ENCODE peak calls at places on chromosomes 2 and 18, in five cellular contexts. J, Q, B, F and L are unnamed samples.

GRCh38 chr18:22268641-22269128 is 99.3 kb downstream of the GATA6 start:
- ATAC-seq in J (no peak), B (peak; percentile 85), Q (no peak), F (no peak), L (no peak)

GRCh38 chr2:191115801-191116200 is 35.0 kb downstream of the STAT4 start:
- ATAC-seq in J (peak; percentile 63), Q (no peak), F (no peak), B (no peak), L (no peak)

GRCh38 chr18:24138281-24138883 is 480 bp upstream of the CABYR start:
- ATAC-seq in J (peak; percentile 13), F (no peak), B (peak; percentile 51), Q (peak; percentile 25), L (peak; percentile 10)

GRCh38 chr2:151374426-151374825 is 17.0 kb downstream of the TNFAIP6 start:
- ATAC-seq in B (no peak), J (no peak), Q (peak; percentile 90), F (no peak), L (peak; percentile 86)

GRCh38 chr18:13051950-13052349 is 60.8 kb downstream of the CEP192 start:
- ATAC-seq in J (no peak), F (no peak), B (no peak), Q (no peak), L (no peak)

GRCh38 chr2:134288814-134289213 is 34.9 kb downstream of the MGAT5 start:
- ATAC-seq in Q (no peak), J (no peak), F (no peak), B (no peak), L (no peak)

GRCh38 chr2:23387221-23387550 is 2.2 kb downstream of the KLHL29 start:
- ATAC-seq in J (no peak), Q (no peak), F (peak; percentile 15), B (peak; percentile 5), L (peak; percentile 40)

GRCh38 chr2:113231064-113231463 is 47.7 kb downstream of the PAX8 start:
- ATAC-seq in B (no peak), F (no peak), Q (no peak), J (no peak), L (no peak)

GRCh38 chr2:209459359-209459758 is 35.5 kb downstream of the MAP2 start:
- ATAC-seq in F (no peak), J (no peak), Q (no peak), B (no peak), L (no peak)

GRCh38 chr2:173145454-173145853 is 69.8 kb downstream of the MAP3K20 start:
- ATAC-seq in B (no peak), Q (no peak), J (no peak), F (no peak), L (no peak)

GRCh38 chr2:66585616-66586015 is 150.7 kb downstream of the MEIS1 start:
- ATAC-seq in B (no peak), F (no peak), Q (no peak), J (no peak), L (no peak)

GRCh38 chr2:51697095-51697494 is 665.2 kb upstream of the NRXN1 start:
- ATAC-seq in J (no peak), B (peak; percentile 67), Q (no peak), F (no peak), L (no peak)

GRCh38 chr2:33859791-33860461 is 260.8 kb upstream of the FAM98A start:
- ATAC-seq in Q (no peak), F (no peak), B (no peak), J (no peak), L (no peak)

GRCh38 chr18:35624140-35624539 is 42.6 kb downstream of the GALNT1 start:
- ATAC-seq in J (peak; percentile 90), F (peak; percentile 42), B (no peak), Q (no peak), L (no peak)

GRCh38 chr18:12066910-12067511 is 26.6 kb upstream of the ANKRD62 start:
- ATAC-seq in B (no peak), J (no peak), F (no peak), Q (no peak), L (no peak)

GRCh38 chr18:11953113-11953512 is 28.2 kb upstream of the IMPA2 start:
- ATAC-seq in Q (no peak), J (no peak), B (no peak), F (no peak), L (no peak)

GRCh38 chr2:80475970-80476369 is 171.4 kb upstream of the LRRTM1 start:
- ATAC-seq in Q (no peak), J (no peak), F (no peak), B (no peak), L (no peak)

GRCh38 chr2:30782124-30782523 is 25.1 kb downstream of the CAPN13 start:
- ATAC-seq in J (no peak), Q (no peak), B (peak; percentile 80), F (peak; percentile 89), L (no peak)

GRCh38 chr2:144443837-144444236 is 76.1 kb downstream of the ZEB2 start:
- ATAC-seq in F (no peak), B (no peak), J (no peak), Q (peak; percentile 38), L (no peak)

GRCh38 chr18:446941-447560 is 53.5 kb downstream of the COLEC12 start:
- ATAC-seq in F (no peak), Q (peak; percentile 27), B (no peak), J (no peak), L (no peak)

GRCh38 chr2:100072503-100072902 is 69.9 kb downstream of the AFF3 start:
- ATAC-seq in Q (no peak), F (no peak), B (no peak), J (no peak), L (no peak)

GRCh38 chr2:19932928-19933327 is 31.1 kb upstream of the TTC32 start:
- ATAC-seq in Q (no peak), J (no peak), F (no peak), B (no peak), L (peak; percentile 46)

GRCh38 chr18:13374468-13375301 is 156.1 kb downstream of the LDLRAD4 start:
- ATAC-seq in Q (peak; percentile 38), B (no peak), J (no peak), F (no peak), L (peak; percentile 64)

GRCh38 chr2:8442833-8443486 is 238.9 kb upstream of the ID2 start:
- ATAC-seq in F (no peak), Q (no peak), B (no peak), J (no peak), L (no peak)

GRCh38 chr18:75477913-75478312 is 50.4 kb upstream of the SMIM21 start:
- ATAC-seq in B (no peak), F (no peak), Q (no peak), J (no peak), L (peak; percentile 51)

GRCh38 chr2:20641123-20641985 is 9.5 kb downstream of the HS1BP3 start:
- ATAC-seq in B (peak; percentile 4), J (no peak), F (peak; percentile 52), Q (no peak), L (peak; percentile 14)